ENCODE peak calls at places on chromosomes 13 and 19, in eight cellular contexts. One of them, this sample, is unnamed.

GRCh38 chr19:30664358-30665058 is 292.3 kb downstream of the ZNF536 start:
- DNase-seq in left cardiac atrium: peak
- DNase-seq in CD8-positive, alpha-beta T cell: no peak
- DNase-seq in stimulated activated CD4-positive, alpha-beta T cell treated with anti-CD3 and anti-CD28 coated beads, TNF-alpha, amount 100 ng/mL, for 4 hours: no peak
- DNase-seq in pancreas: peak
- DNase-seq in SK-N-MC: no peak
- DNase-seq in skeletal muscle cell: no peak
- DNase-seq in NCI-H1436: no peak
- DNase-seq in this sample: no peak

GRCh38 chr19:16668176-16668575 is 7.2 kb downstream of the TMEM38A start:
- DNase-seq in left cardiac atrium: no peak
- DNase-seq in CD8-positive, alpha-beta T cell: no peak
- DNase-seq in stimulated activated CD4-positive, alpha-beta T cell treated with anti-CD3 and anti-CD28 coated beads, TNF-alpha, amount 100 ng/mL, for 4 hours: no peak
- DNase-seq in pancreas: no peak
- DNase-seq in SK-N-MC: no peak
- DNase-seq in skeletal muscle cell: no peak
- DNase-seq in NCI-H1436: no peak
- DNase-seq in this sample: no peak

GRCh38 chr19:10602330-10603083 is 15.4 kb upstream of the AP1M2 start:
- DNase-seq in left cardiac atrium: peak
- DNase-seq in CD8-positive, alpha-beta T cell: peak
- DNase-seq in stimulated activated CD4-positive, alpha-beta T cell treated with anti-CD3 and anti-CD28 coated beads, TNF-alpha, amount 100 ng/mL, for 4 hours: peak
- DNase-seq in pancreas: peak
- DNase-seq in SK-N-MC: no peak
- DNase-seq in skeletal muscle cell: peak
- DNase-seq in NCI-H1436: peak
- DNase-seq in this sample: peak

GRCh38 chr13:30907167-30907761 is 1.2 kb downstream of the MEDAG start:
- DNase-seq in left cardiac atrium: no peak
- DNase-seq in CD8-positive, alpha-beta T cell: no peak
- DNase-seq in stimulated activated CD4-positive, alpha-beta T cell treated with anti-CD3 and anti-CD28 coated beads, TNF-alpha, amount 100 ng/mL, for 4 hours: no peak
- DNase-seq in pancreas: no peak
- DNase-seq in SK-N-MC: no peak
- DNase-seq in skeletal muscle cell: no peak
- DNase-seq in NCI-H1436: no peak
- DNase-seq in this sample: no peak

GRCh38 chr19:6212403-6213265 is 67.1 kb downstream of the MLLT1 start:
- DNase-seq in left cardiac atrium: no peak
- DNase-seq in CD8-positive, alpha-beta T cell: no peak
- DNase-seq in stimulated activated CD4-positive, alpha-beta T cell treated with anti-CD3 and anti-CD28 coated beads, TNF-alpha, amount 100 ng/mL, for 4 hours: no peak
- DNase-seq in pancreas: no peak
- DNase-seq in SK-N-MC: no peak
- DNase-seq in skeletal muscle cell: no peak
- DNase-seq in NCI-H1436: no peak
- DNase-seq in this sample: no peak

GRCh38 chr13:21039097-21039800 is 22.1 kb downstream of the LATS2 start:
- DNase-seq in left cardiac atrium: no peak
- DNase-seq in CD8-positive, alpha-beta T cell: no peak
- DNase-seq in stimulated activated CD4-positive, alpha-beta T cell treated with anti-CD3 and anti-CD28 coated beads, TNF-alpha, amount 100 ng/mL, for 4 hours: no peak
- DNase-seq in pancreas: no peak
- DNase-seq in SK-N-MC: no peak
- DNase-seq in skeletal muscle cell: no peak
- DNase-seq in NCI-H1436: no peak
- DNase-seq in this sample: no peak

GRCh38 chr19:32178401-32178800 is 167.0 kb upstream of the ZNF507 start:
- DNase-seq in left cardiac atrium: no peak
- DNase-seq in CD8-positive, alpha-beta T cell: no peak
- DNase-seq in stimulated activated CD4-positive, alpha-beta T cell treated with anti-CD3 and anti-CD28 coated beads, TNF-alpha, amount 100 ng/mL, for 4 hours: no peak
- DNase-seq in pancreas: no peak
- DNase-seq in SK-N-MC: no peak
- DNase-seq in skeletal muscle cell: no peak
- DNase-seq in NCI-H1436: no peak
- DNase-seq in this sample: no peak

GRCh38 chr13:78121459-78122348 is 203.1 kb upstream of the EDNRB start:
- DNase-seq in left cardiac atrium: peak
- DNase-seq in CD8-positive, alpha-beta T cell: peak
- DNase-seq in stimulated activated CD4-positive, alpha-beta T cell treated with anti-CD3 and anti-CD28 coated beads, TNF-alpha, amount 100 ng/mL, for 4 hours: no peak
- DNase-seq in pancreas: peak
- DNase-seq in SK-N-MC: peak
- DNase-seq in skeletal muscle cell: peak
- DNase-seq in NCI-H1436: peak
- DNase-seq in this sample: no peak

GRCh38 chr19:3108775-3109174 is 14.6 kb downstream of the GNA11 start:
- DNase-seq in left cardiac atrium: peak
- DNase-seq in CD8-positive, alpha-beta T cell: peak
- DNase-seq in stimulated activated CD4-positive, alpha-beta T cell treated with anti-CD3 and anti-CD28 coated beads, TNF-alpha, amount 100 ng/mL, for 4 hours: peak
- DNase-seq in pancreas: peak
- DNase-seq in SK-N-MC: no peak
- DNase-seq in skeletal muscle cell: no peak
- DNase-seq in NCI-H1436: peak
- DNase-seq in this sample: no peak